ENCODE peak calls at places on chromosomes 5 and 9, in seven cellular contexts. K is spleen; W is lower leg skin; D is CD8-positive, alpha-beta T cell; L is thyroid gland; J is NB4; F is MM.1S. V is an unnamed sample.

GRCh38 chr5:135446615-135447014 is 533 bp downstream of the DCANP1 start:
- DNase-seq in F (peak), J (no peak), W (peak), D (no peak), L (no peak), K (no peak), V (no peak)

GRCh38 chr9:70257991-70258691 is 637 bp upstream of the SMC5 start:
- DNase-seq in L (peak), W (no peak), J (peak), D (peak), F (no peak), K (peak), V (no peak)

GRCh38 chr9:36136894-36137391 is 410 bp downstream of the GLIPR2 start:
- DNase-seq in K (no peak), L (peak), D (no peak), J (peak), F (no peak), W (peak), V (no peak)

GRCh38 chr9:91903126-91903911 is 46.7 kb downstream of the ROR2 start:
- DNase-seq in J (peak), F (no peak), W (peak), D (no peak), L (no peak), K (no peak), V (no peak)

GRCh38 chr5:79849061-79849460 is 142.0 kb downstream of the MTX3 start:
- DNase-seq in J (no peak), L (no peak), K (no peak), F (no peak), D (no peak), W (peak), V (no peak)

GRCh38 chr9:1047605-1048235 is 2.4 kb upstream of the DMRT2 start:
- DNase-seq in F (peak), J (peak), W (no peak), D (no peak), K (no peak), L (no peak), V (no peak)

GRCh38 chr9:114033397-114034103 is 44.5 kb downstream of the AMBP start:
- DNase-seq in D (no peak), L (no peak), K (peak), F (no peak), W (peak), J (peak), V (no peak)

GRCh38 chr9:92342825-92343488 is 17.2 kb downstream of the CENPP start:
- DNase-seq in F (no peak), K (no peak), W (no peak), D (no peak), L (no peak), J (no peak), V (no peak)

GRCh38 chr9:8660383-8660782 is 860.8 kb upstream of the DMAC1 start:
- DNase-seq in K (no peak), F (no peak), W (no peak), L (peak), J (peak), D (no peak), V (peak)

GRCh38 chr9:134503301-134504105 is 138.1 kb upstream of the COL5A1 start:
- DNase-seq in K (no peak), F (no peak), D (no peak), J (no peak), L (no peak), W (peak), V (no peak)

GRCh38 chr5:168879929-168880328 is 300.8 kb upstream of the PANK3 start:
- DNase-seq in J (peak), W (no peak), K (no peak), D (no peak), F (no peak), L (peak), V (no peak)

GRCh38 chr5:74275204-74275992 is 365.1 kb downstream of the ENC1 start:
- DNase-seq in L (no peak), W (no peak), F (no peak), J (no peak), D (no peak), K (no peak), V (no peak)

GRCh38 chr5:74412064-74412463 is 228.5 kb downstream of the ENC1 start:
- DNase-seq in D (no peak), J (no peak), L (no peak), W (no peak), F (no peak), K (no peak), V (no peak)

GRCh38 chr5:126052791-126053190 is 370.4 kb upstream of the GRAMD2B start:
- DNase-seq in J (no peak), D (no peak), W (no peak), K (no peak), L (no peak), F (no peak), V (no peak)

GRCh38 chr9:78397045-78397843 is 100.3 kb downstream of the PSAT1 start:
- DNase-seq in D (no peak), W (no peak), K (no peak), J (no peak), L (no peak), F (no peak), V (no peak)

GRCh38 chr5:173839117-173839713 is 48.9 kb upstream of the CPEB4 start:
- DNase-seq in J (no peak), W (no peak), D (no peak), F (no peak), L (no peak), K (no peak), V (no peak)

GRCh38 chr5:99865159-99865558 is 670.0 kb upstream of the FAM174A start:
- DNase-seq in L (no peak), J (no peak), K (no peak), F (no peak), W (no peak), D (no peak), V (no peak)

GRCh38 chr5:132506094-132506692 is 15.6 kb upstream of the IRF1 start:
- DNase-seq in J (peak), D (no peak), W (no peak), K (no peak), F (peak), L (peak), V (no peak)

GRCh38 chr5:123610665-123611406 is 98.9 kb downstream of the CSNK1G3 start:
- DNase-seq in J (peak), W (no peak), F (peak), L (no peak), K (no peak), D (no peak), V (peak)

GRCh38 chr9:87569008-87569908 is 71.6 kb downstream of the DAPK1 start:
- DNase-seq in K (no peak), D (no peak), L (no peak), J (no peak), W (no peak), F (no peak), V (no peak)

GRCh38 chr5:10555134-10555733 is 8.6 kb upstream of the ANKRD33B start:
- DNase-seq in F (no peak), W (peak), L (no peak), K (no peak), D (no peak), J (no peak), V (no peak)

GRCh38 chr9:135315572-135315971 is 164.0 kb upstream of the PPP1R26 start:
- DNase-seq in L (no peak), K (no peak), F (no peak), W (no peak), J (no peak), D (no peak), V (no peak)

GRCh38 chr9:93064392-93065124 is 6.1 kb downstream of the SUSD3 start:
- DNase-seq in K (peak), J (peak), F (peak), D (peak), W (no peak), L (no peak), V (no peak)

GRCh38 chr5:31626156-31626555 is 12.8 kb upstream of the PDZD2 start:
- DNase-seq in J (no peak), F (no peak), K (no peak), D (no peak), L (peak), W (no peak), V (no peak)

GRCh38 chr9:96686638-96687335 is 31.7 kb upstream of the PRXL2C start:
- DNase-seq in J (no peak), L (peak), F (no peak), K (peak), W (peak), D (peak), V (no peak)

GRCh38 chr9:135504262-135505229 is 4.1 kb downstream of the MRPS2 start:
- DNase-seq in J (peak), L (peak), D (peak), K (peak), F (peak), W (no peak), V (no peak)

GRCh38 chr5:74179183-74179582 is 461.3 kb downstream of the ENC1 start:
- DNase-seq in W (no peak), L (no peak), F (no peak), J (no peak), D (no peak), K (no peak), V (peak)

GRCh38 chr5:163916376-163916775 is 411.0 kb downstream of the MAT2B start:
- DNase-seq in K (no peak), W (no peak), J (peak), D (no peak), F (peak), L (no peak), V (no peak)

GRCh38 chr9:90659626-90660364 is 17.2 kb upstream of the DIRAS2 start:
- DNase-seq in D (no peak), F (no peak), K (no peak), L (no peak), W (no peak), J (peak), V (no peak)

GRCh38 chr5:180313677-180314076 is 21.8 kb upstream of the MAPK9 start:
- DNase-seq in K (no peak), W (no peak), J (peak), D (peak), F (no peak), L (no peak), V (no peak)

GRCh38 chr5:73902327-73903051 is 276.5 kb downstream of the ARHGEF28 start:
- DNase-seq in K (no peak), W (no peak), F (peak), J (peak), D (no peak), L (no peak), V (no peak)

GRCh38 chr5:141208478-141208877 is at the start of gene PCDHB12:
- DNase-seq in D (no peak), J (peak), F (peak), L (no peak), K (no peak), W (no peak), V (no peak)

GRCh38 chr9:12846035-12846434 is 71.2 kb downstream of the LURAP1L start:
- DNase-seq in D (no peak), F (no peak), J (no peak), W (no peak), K (no peak), L (no peak), V (no peak)

GRCh38 chr9:80146466-80146865 is 574.7 kb downstream of the TLE4 start:
- DNase-seq in L (no peak), J (no peak), W (no peak), K (no peak), F (no peak), D (no peak), V (no peak)
- TF ChIP-seq CTCF in L (peak), J (no peak), W (no peak), K (no peak), F (no peak), D (no peak), V (peak)

GRCh38 chr9:19378647-19379046 is 1.4 kb downstream of the RPS6 start:
- DNase-seq in W (no peak), J (peak), K (no peak), L (no peak), D (no peak), F (no peak), V (no peak)

GRCh38 chr9:19375536-19375935 is 4.5 kb downstream of the RPS6 start:
- DNase-seq in J (peak), F (no peak), D (no peak), L (no peak), K (no peak), W (no peak), V (no peak)

GRCh38 chr9:19378154-19378553 is 1.9 kb downstream of the RPS6 start:
- DNase-seq in J (peak), F (no peak), D (no peak), K (no peak), L (no peak), W (no peak), V (no peak)

GRCh38 chr9:19379283-19379682 is 753 bp downstream of the RPS6 start:
- DNase-seq in J (peak), D (no peak), L (no peak), W (no peak), K (no peak), F (no peak), V (no peak)

DNA sequence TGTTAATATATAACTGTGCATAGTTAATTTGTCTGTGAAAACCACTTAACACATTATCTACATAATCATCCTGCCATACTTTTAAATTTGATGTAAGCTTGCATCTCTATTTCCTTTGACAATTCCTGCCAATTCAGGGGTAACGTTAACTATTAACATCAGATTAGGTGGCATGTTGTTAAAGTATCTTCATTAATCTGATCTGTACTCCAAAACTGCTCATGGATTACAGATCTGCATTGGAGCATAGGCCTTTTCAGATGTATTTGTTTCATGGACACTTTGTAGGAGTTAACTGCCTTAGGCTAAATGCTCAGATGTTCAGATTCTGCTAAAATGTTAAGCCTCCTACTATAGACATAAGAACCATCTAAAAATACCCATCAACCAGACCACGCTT is 3.1 kb downstream of the RPS6 start:
- DNase-seq in K (no peak), W (no peak), J (no peak), F (no peak), D (no peak), L (no peak), V (no peak)
- H3K4me3 ChIP-seq in K (no peak), W (no peak), J (peak), F (no peak), D (no peak), L (no peak), V (peak)

GRCh38 chr9:110027624-110028023 is 180.3 kb downstream of the C9orf152 start:
- DNase-seq in F (no peak), D (no peak), K (no peak), L (no peak), W (no peak), J (peak), V (no peak)

GRCh38 chr9:110029422-110029814 is 178.5 kb downstream of the C9orf152 start:
- DNase-seq in K (no peak), L (peak), D (no peak), W (peak), J (peak), F (no peak), V (peak)

GRCh38 chr9:110028281-110029075 is 179.5 kb downstream of the C9orf152 start:
- DNase-seq in L (no peak), K (no peak), F (no peak), W (no peak), J (no peak), D (no peak), V (no peak)

GRCh38 chr9:110021891-110022290 is 186.1 kb downstream of the C9orf152 start:
- DNase-seq in D (no peak), W (no peak), J (peak), F (peak), K (no peak), L (no peak), V (no peak)

GRCh38 chr9:110025551-110026170 is 182.3 kb downstream of the C9orf152 start:
- DNase-seq in F (no peak), L (no peak), D (no peak), W (no peak), K (no peak), J (peak), V (no peak)
- TF ChIP-seq CTCF in F (no peak), L (no peak), D (no peak), W (no peak), K (no peak), J (no peak), V (no peak)

GRCh38 chr5:178293400-178293799 is 60.8 kb upstream of the PHYKPL start:
- DNase-seq in D (no peak), W (peak), F (no peak), K (peak), J (no peak), L (peak), V (no peak)
- H3K4me3 ChIP-seq in D (no peak), W (no peak), F (no peak), K (no peak), J (no peak), L (no peak), V (no peak)

GRCh38 chr5:172007153-172007794 is 836 bp upstream of the FBXW11 start:
- DNase-seq in J (peak), W (no peak), F (no peak), L (no peak), D (peak), K (no peak), V (no peak)

GRCh38 chr5:172009536-172010270 is 3.3 kb upstream of the FBXW11 start:
- DNase-seq in J (no peak), F (no peak), D (no peak), L (no peak), K (no peak), W (no peak), V (no peak)

GRCh38 chr5:172007795-172008465 is 1.5 kb upstream of the FBXW11 start:
- DNase-seq in L (no peak), K (peak), F (no peak), D (no peak), W (no peak), J (no peak), V (no peak)

GRCh38 chr5:172008689-172009141 is 2.3 kb upstream of the FBXW11 start:
- DNase-seq in J (peak), L (no peak), F (no peak), D (no peak), K (no peak), W (no peak), V (no peak)

GRCh38 chr5:172010278-172010677 is 3.8 kb upstream of the FBXW11 start:
- DNase-seq in D (no peak), J (peak), L (no peak), W (no peak), F (no peak), K (no peak), V (no peak)
- TF ChIP-seq CTCF in D (no peak), J (peak), L (no peak), W (no peak), F (no peak), K (no peak), V (no peak)

GRCh38 chr9:130186051-130186450 is 13.8 kb downstream of the NCS1 start:
- DNase-seq in F (no peak), L (no peak), K (no peak), D (no peak), J (no peak), W (no peak), V (no peak)
- H3K4me3 ChIP-seq in F (no peak), L (no peak), K (no peak), D (no peak), J (no peak), W (no peak), V (no peak)

DNA sequence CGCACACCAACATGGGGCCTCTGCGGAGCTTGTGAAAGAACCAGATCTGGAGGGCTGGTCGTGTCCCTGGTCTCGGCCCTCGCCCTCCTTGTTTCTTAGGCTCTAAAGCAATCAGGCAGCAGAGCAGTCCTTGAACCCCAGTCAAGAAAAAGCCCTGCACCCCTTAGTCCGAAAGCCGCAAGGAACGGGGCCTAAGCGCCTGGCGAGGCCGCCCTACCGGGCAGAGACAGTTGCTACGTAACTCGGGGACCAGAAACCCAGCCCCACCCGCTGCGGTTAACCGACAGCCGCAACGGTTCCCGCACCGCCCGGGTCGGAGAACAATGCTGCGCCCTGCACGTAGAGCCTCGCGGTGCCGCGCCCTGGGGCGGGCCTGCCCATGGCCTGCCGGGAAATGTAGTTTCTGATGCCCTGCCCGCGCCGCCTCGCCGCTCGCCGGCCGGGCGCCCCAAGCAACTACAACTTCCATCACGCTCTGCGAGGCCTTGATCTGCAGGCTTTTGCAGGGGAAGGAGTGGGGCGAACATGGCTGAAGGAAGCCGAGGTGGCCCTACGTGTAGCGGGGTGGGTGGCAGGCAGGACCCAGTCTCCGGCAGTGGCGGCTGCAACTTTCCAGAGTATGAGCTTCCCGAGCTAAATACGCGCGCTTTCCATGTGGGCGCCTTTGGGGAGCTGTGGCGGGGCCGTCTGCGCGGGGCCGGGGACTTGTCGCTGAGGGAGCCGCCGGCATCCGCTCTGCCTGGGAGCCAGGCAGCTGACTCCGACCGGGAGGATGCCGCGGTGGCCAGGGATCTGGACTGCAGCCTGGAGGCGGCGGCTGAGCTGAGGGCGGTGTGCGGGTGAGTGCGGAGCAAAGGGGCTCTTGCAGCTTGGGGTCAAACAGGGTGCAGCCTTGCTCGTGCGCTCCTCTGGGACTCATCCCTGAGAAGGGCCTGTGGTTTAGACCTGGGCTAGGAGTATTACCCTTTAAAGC is at the start of gene SNAPC3:
- DNase-seq in D (peak), F (peak), J (peak), K (peak), W (peak), L (peak), V (no peak)
- TF ChIP-seq CTCF in D (no peak), F (no peak), J (no peak), K (peak), W (no peak), L (no peak), V (no peak)

GRCh38 chr9:34810187-34810524 is 100.2 kb upstream of the CCL21 start:
- DNase-seq in D (no peak), K (no peak), F (no peak), L (no peak), W (no peak), J (no peak), V (no peak)

GRCh38 chr9:34809504-34810186 is 99.7 kb upstream of the CCL21 start:
- DNase-seq in D (no peak), J (no peak), F (no peak), L (peak), K (no peak), W (no peak), V (no peak)
- H3K4me3 ChIP-seq in D (no peak), J (no peak), F (no peak), L (no peak), K (no peak), W (no peak), V (no peak)

DNA sequence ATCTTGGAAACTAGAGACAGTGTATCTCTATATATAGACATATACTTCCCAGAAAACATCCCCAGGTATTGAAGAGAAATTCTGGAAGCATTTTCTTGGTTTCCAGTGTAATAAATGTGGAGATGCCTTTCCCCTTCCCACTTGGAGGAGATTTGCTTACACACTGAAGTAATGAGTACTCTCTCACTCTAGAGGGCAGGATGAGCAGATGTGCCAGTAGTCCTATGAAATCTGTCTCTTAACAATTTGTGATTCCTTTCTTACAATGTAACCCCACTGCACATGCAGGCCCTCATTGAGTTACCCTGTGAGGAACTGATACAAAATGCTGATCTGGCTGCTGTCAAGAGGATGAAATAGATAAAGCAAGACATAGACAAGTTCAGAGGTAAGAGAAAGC is 567.2 kb downstream of the SLCO4C1 start:
- DNase-seq in L (no peak), W (no peak), F (no peak), D (no peak), J (peak), K (no peak), V (no peak)
- TF ChIP-seq CTCF in L (no peak), W (no peak), F (peak), D (no peak), J (no peak), K (no peak), V (peak)